ENCODE peak calls at places on chromosomes 3 and 15, in seven cellular contexts. W is NCI-H1436, U is SHP77 treated with DMSO at 0.1 percent for 48 hours, B is lower lobe of right lung, T is GM10248, O is pancreas, H is nephron progenitor cell. Q is an unnamed sample.

GRCh38 chr3:52136513-52136912 is 17.7 kb downstream of the POC1A start:
- DNase-seq in W (no peak), B (peak; percentile 70), T (no peak), U (no peak), H (no peak), O (no peak), Q (no peak)

GRCh38 chr3:158330820-158331219 is 220.9 kb downstream of the RSRC1 start:
- DNase-seq in U (no peak), O (no peak), W (no peak), B (no peak), T (no peak), H (no peak), Q (no peak)

GRCh38 chr3:58333206-58334012 is 717 bp downstream of the PXK start:
- DNase-seq in W (no peak), U (no peak), O (peak; percentile 33), H (peak; percentile 52), T (peak; percentile 68), B (peak; percentile 48), Q (no peak)

GRCh38 chr15:25171856-25172687 is 217.3 kb downstream of the SNRPN start:
- DNase-seq in O (peak; percentile 5), B (peak; percentile 10), U (no peak), H (no peak), T (peak; percentile 5), W (no peak), Q (no peak)

GRCh38 chr3:56421205-56421604 is 47.1 kb downstream of the ERC2 start:
- DNase-seq in W (no peak), O (no peak), U (no peak), B (no peak), T (no peak), H (no peak), Q (no peak)

GRCh38 chr3:71389911-71390573 is 193.5 kb downstream of the FOXP1 start:
- DNase-seq in O (peak; percentile 63), U (peak; percentile 32), W (no peak), T (no peak), H (no peak), B (peak; percentile 66), Q (no peak)

GRCh38 chr3:105616374-105616915 is 249.7 kb downstream of the ALCAM start:
- DNase-seq in O (no peak), H (no peak), B (no peak), W (no peak), U (no peak), T (no peak), Q (no peak)

GRCh38 chr3:39103324-39103693 is 4.1 kb downstream of the GORASP1 start:
- DNase-seq in O (no peak), T (no peak), B (no peak), W (no peak), H (no peak), U (no peak), Q (no peak)

GRCh38 chr3:58336135-58336882 is 3.6 kb downstream of the PXK start:
- DNase-seq in H (no peak), O (no peak), W (no peak), B (no peak), T (no peak), U (no peak), Q (peak; percentile 49)

GRCh38 chr3:45214061-45214680 is 11.9 kb downstream of the TMEM158 start:
- DNase-seq in W (no peak), B (no peak), T (no peak), O (no peak), H (no peak), U (no peak), Q (no peak)

GRCh38 chr3:107600784-107601183 is 78.0 kb downstream of the BBX start:
- DNase-seq in H (no peak), W (no peak), B (no peak), T (no peak), O (no peak), U (no peak), Q (no peak)

GRCh38 chr3:139358857-139359562 is 15.2 kb downstream of the MRPS22 start:
- DNase-seq in O (no peak), B (no peak), U (no peak), H (no peak), W (peak; percentile 62), T (no peak), Q (no peak)

GRCh38 chr3:153631664-153632063 is 469.6 kb downstream of the RAP2B start:
- DNase-seq in U (no peak), H (no peak), O (no peak), T (no peak), B (no peak), W (no peak), Q (no peak)

GRCh38 chr3:103899328-103899727 is 1464.5 kb downstream of the ZPLD1 start:
- DNase-seq in H (peak; percentile 2), O (no peak), W (no peak), B (no peak), T (no peak), U (no peak), Q (no peak)

GRCh38 chr15:70213779-70214178 is 116.1 kb upstream of the TLE3 start:
- DNase-seq in W (no peak), H (no peak), T (no peak), O (no peak), B (no peak), U (no peak), Q (no peak)

GRCh38 chr3:95442766-95443165 is 1371.6 kb upstream of the EPHA6 start:
- DNase-seq in H (no peak), W (no peak), O (no peak), U (no peak), B (no peak), T (no peak), Q (no peak)

GRCh38 chr15:100881573-100882336 is 2.1 kb downstream of the ALDH1A3 start:
- DNase-seq in T (no peak), U (no peak), O (no peak), W (no peak), H (no peak), B (no peak), Q (no peak)

GRCh38 chr3:27607370-27607769 is 114.8 kb downstream of the EOMES start:
- DNase-seq in O (no peak), T (no peak), W (no peak), H (no peak), U (no peak), B (no peak), Q (no peak)